ENCODE peak calls at places on chromosomes 16 and 17, in ten cellular contexts. Q is amniotic epithelial cell; B is NCI-H2081; E is cardiac muscle cell; P is NCI-H1930; X is naive B cell; D is vagina; J is HT-29; O is CD4-positive, CD25-positive, alpha-beta regulatory T cell; I is GM19239. F is an unnamed sample.

GRCh38 chr16:668519-669171 is 713 bp downstream of the RHOT2 start:
- DNase-seq in J (peak; percentile 9), B (no peak), D (no peak), X (no peak), E (no peak), P (no peak), I (no peak), Q (no peak), O (no peak), F (peak; percentile 17)

GRCh38 chr16:57946181-57946801 is 24.6 kb downstream of the CNGB1 start:
- DNase-seq in O (no peak), Q (no peak), D (no peak), E (no peak), P (peak; percentile 2), I (no peak), X (no peak), B (no peak), J (no peak), F (no peak)

GRCh38 chr16:2715519-2715918 is 4.5 kb downstream of the PRSS27 start:
- DNase-seq in I (peak; percentile 74), J (no peak), P (no peak), D (no peak), E (peak; percentile 66), B (no peak), Q (peak; percentile 35), O (peak; percentile 79), X (peak; percentile 74), F (peak; percentile 93)

GRCh38 chr16:31201511-31202401 is 804 bp downstream of the PYCARD start:
- DNase-seq in D (no peak), I (no peak), E (no peak), X (peak; percentile 78), Q (no peak), B (no peak), P (no peak), J (peak; percentile 44), O (peak; percentile 55), F (peak; percentile 32)

GRCh38 chr17:1111599-1112443 is 68.0 kb downstream of the ABR start:
- DNase-seq in B (no peak), E (peak; percentile 63), P (no peak), O (no peak), I (no peak), D (peak; percentile 88), X (no peak), Q (no peak), J (peak; percentile 48), F (no peak)

GRCh38 chr17:8162997-8163977 is 539 bp upstream of the VAMP2 start:
- DNase-seq in O (peak; percentile 5), D (peak; percentile 92), P (peak; percentile 19), X (no peak), B (no peak), Q (no peak), E (no peak), J (no peak), I (no peak), F (no peak)

GRCh38 chr16:83717308-83717707 is 90.5 kb upstream of the HSBP1 start:
- DNase-seq in I (no peak), X (no peak), Q (no peak), J (peak; percentile 3), P (no peak), E (no peak), B (no peak), O (no peak), D (no peak), F (no peak)

GRCh38 chr17:78789149-78789662 is 7.1 kb upstream of the CYTH1 start:
- DNase-seq in D (no peak), P (no peak), B (no peak), Q (no peak), I (no peak), J (no peak), O (no peak), X (no peak), E (no peak), F (no peak)

GRCh38 chr16:27642753-27643152 is 92.8 kb downstream of the KATNIP start:
- DNase-seq in E (peak; percentile 39), Q (no peak), I (no peak), J (peak; percentile 19), O (no peak), X (no peak), P (no peak), D (no peak), B (no peak), F (no peak)

GRCh38 chr17:83196973-83197880 is 117.8 kb downstream of the METRNL start:
- DNase-seq in J (no peak), O (no peak), I (no peak), D (no peak), X (no peak), E (no peak), P (no peak), Q (no peak), B (no peak), F (no peak)